ENCODE peak calls at places on chromosomes 7 and 10, in four cellular contexts. One of them, this sample, is unnamed.

GRCh38 chr10:98101366-98101765 is 33.1 kb upstream of the R3HCC1L start:
- DNase-seq in spleen: no peak
- DNase-seq in kidney epithelial cell: no peak
- DNase-seq in epithelial cell of esophagus: no peak
- DNase-seq in this sample: no peak

GRCh38 chr10:123140164-123140982 is 4.6 kb downstream of the HMX3 start:
- DNase-seq in epithelial cell of esophagus: no peak
- DNase-seq in kidney epithelial cell: no peak
- DNase-seq in spleen: no peak
- DNase-seq in this sample: no peak

GRCh38 chr7:151896486-151896885 is 19.6 kb upstream of the PRKAG2 start:
- DNase-seq in spleen: peak; percentile 53
- DNase-seq in kidney epithelial cell: no peak
- DNase-seq in epithelial cell of esophagus: no peak
- DNase-seq in this sample: no peak

GRCh38 chr7:145902123-145902522 is 214.5 kb upstream of the CNTNAP2 start:
- DNase-seq in epithelial cell of esophagus: no peak
- DNase-seq in kidney epithelial cell: no peak
- DNase-seq in spleen: no peak
- DNase-seq in this sample: no peak

GRCh38 chr7:91875851-91876250 is 4.7 kb downstream of the MTERF1 start:
- DNase-seq in epithelial cell of esophagus: peak; percentile 22
- DNase-seq in kidney epithelial cell: no peak
- DNase-seq in spleen: no peak
- DNase-seq in this sample: no peak

GRCh38 chr10:35394411-35394851 is 58.1 kb downstream of the CCNY start:
- DNase-seq in kidney epithelial cell: no peak
- DNase-seq in spleen: no peak
- DNase-seq in epithelial cell of esophagus: no peak
- DNase-seq in this sample: no peak

GRCh38 chr7:100008525-100008924 is 6.9 kb upstream of the ZKSCAN1 start:
- DNase-seq in epithelial cell of esophagus: peak; percentile 68
- DNase-seq in spleen: no peak
- DNase-seq in kidney epithelial cell: no peak
- DNase-seq in this sample: peak; percentile 22

GRCh38 chr10:71191459-71192113 is 20.8 kb upstream of the UNC5B start:
- DNase-seq in kidney epithelial cell: no peak
- DNase-seq in spleen: no peak
- DNase-seq in epithelial cell of esophagus: no peak
- DNase-seq in this sample: no peak

GRCh38 chr10:93079663-93080349 is 6.1 kb downstream of the CYP26A1 start:
- DNase-seq in epithelial cell of esophagus: no peak
- DNase-seq in kidney epithelial cell: no peak
- DNase-seq in spleen: peak; percentile 48
- DNase-seq in this sample: no peak

GRCh38 chr10:24552346-24553016 is 171.2 kb downstream of the ARHGAP21 start:
- DNase-seq in kidney epithelial cell: no peak
- DNase-seq in spleen: no peak
- DNase-seq in epithelial cell of esophagus: peak; percentile 94
- DNase-seq in this sample: peak; percentile 74

GRCh38 chr10:125014984-125015944 is 73.3 kb downstream of the ZRANB1 start:
- DNase-seq in spleen: no peak
- DNase-seq in epithelial cell of esophagus: no peak
- DNase-seq in kidney epithelial cell: no peak
- DNase-seq in this sample: no peak

GRCh38 chr7:90192876-90193765 is 18.4 kb upstream of the STEAP2 start:
- DNase-seq in epithelial cell of esophagus: no peak
- DNase-seq in spleen: no peak
- DNase-seq in kidney epithelial cell: no peak
- DNase-seq in this sample: no peak

GRCh38 chr10:62851449-62851848 is 35.3 kb upstream of the EGR2 start:
- DNase-seq in kidney epithelial cell: no peak
- DNase-seq in spleen: no peak
- DNase-seq in epithelial cell of esophagus: peak; percentile 27
- DNase-seq in this sample: peak; percentile 86

GRCh38 chr10:48444861-48445841 is 138.7 kb downstream of the MAPK8 start:
- DNase-seq in kidney epithelial cell: no peak
- DNase-seq in spleen: peak; percentile 64
- DNase-seq in epithelial cell of esophagus: peak; percentile 24
- DNase-seq in this sample: peak; percentile 59

GRCh38 chr7:37430644-37431043 is 18.0 kb downstream of the ELMO1 start:
- DNase-seq in epithelial cell of esophagus: no peak
- DNase-seq in spleen: no peak
- DNase-seq in kidney epithelial cell: no peak
- DNase-seq in this sample: no peak

GRCh38 chr10:101052285-101052684 is 9.5 kb upstream of the KAZALD1 start:
- DNase-seq in spleen: peak; percentile 28
- DNase-seq in kidney epithelial cell: no peak
- DNase-seq in epithelial cell of esophagus: peak; percentile 75
- DNase-seq in this sample: peak; percentile 78

GRCh38 chr7:91082854-91083495 is 181.3 kb upstream of the FZD1 start:
- DNase-seq in epithelial cell of esophagus: peak; percentile 49
- DNase-seq in kidney epithelial cell: no peak
- DNase-seq in spleen: no peak
- DNase-seq in this sample: peak; percentile 41